ENCODE peak calls at places on chromosomes 3 and 15, in five cellular contexts. Y is astrocyte of the cerebellum, W is nephron progenitor cell, A is heart right ventricle, G is B cell. R is an unnamed sample.

GRCh38 chr3:14784087-14784596 is 34.6 kb upstream of the FGD5 start:
- DNase-seq in Y (no peak), W (no peak), A (no peak), G (no peak), R (no peak)

GRCh38 chr3:79651536-79652065 is 116.2 kb downstream of the ROBO1 start:
- DNase-seq in Y (peak; percentile 27), W (peak; percentile 70), A (no peak), G (no peak), R (no peak)

GRCh38 chr3:31959951-31960792 is 20.9 kb downstream of the OSBPL10 start:
- DNase-seq in Y (no peak), W (no peak), A (no peak), G (no peak), R (no peak)

GRCh38 chr15:92781925-92782453 is 118.1 kb upstream of the CHD2 start:
- DNase-seq in Y (no peak), W (no peak), A (no peak), G (no peak), R (no peak)

GRCh38 chr15:31079519-31079918 is 22.0 kb downstream of the TRPM1 start:
- DNase-seq in Y (no peak), W (no peak), A (no peak), G (no peak), R (peak; percentile 75)

GRCh38 chr3:134854285-134854684 is 59.2 kb downstream of the EPHB1 start:
- DNase-seq in Y (no peak), W (no peak), A (no peak), G (no peak), R (no peak)

GRCh38 chr3:19392146-19392545 is 243.8 kb downstream of the KCNH8 start:
- DNase-seq in Y (no peak), W (no peak), A (no peak), G (no peak), R (no peak)

GRCh38 chr3:77372018-77372417 is 332.1 kb downstream of the ROBO2 start:
- DNase-seq in Y (no peak), W (no peak), A (no peak), G (no peak), R (no peak)

GRCh38 chr3:62955126-62955525 is 79.9 kb upstream of the CADPS start:
- DNase-seq in Y (no peak), W (no peak), A (no peak), G (no peak), R (no peak)

GRCh38 chr3:181278468-181279238 is 289.1 kb upstream of the DNAJC19 start:
- DNase-seq in Y (no peak), W (no peak), A (no peak), G (peak; percentile 4), R (no peak)

GRCh38 chr3:30644615-30645014 is 38.2 kb downstream of the TGFBR2 start:
- DNase-seq in Y (no peak), W (no peak), A (no peak), G (peak; percentile 64), R (peak; percentile 85)

GRCh38 chr3:154090116-154090420 is 31.1 kb upstream of the ARHGEF26 start:
- DNase-seq in Y (no peak), W (no peak), A (no peak), G (no peak), R (no peak)

GRCh38 chr15:50686468-50687301 is at the start of gene TRPM7:
- DNase-seq in Y (peak; percentile 39), W (peak; percentile 84), A (peak; percentile 91), G (peak; percentile 97), R (peak; percentile 84)
- TF ChIP-seq CTCF in Y (no peak), W (no peak), A (no peak), G (no peak), R (peak; percentile 6)

GRCh38 chr15:42921049-42921731 is 612 bp upstream of the TTBK2 start:
- DNase-seq in Y (no peak), W (peak; percentile 11), A (peak; percentile 32), G (no peak), R (peak; percentile 17)
- TF ChIP-seq CTCF in Y (no peak), W (no peak), A (no peak), G (no peak), R (no peak)

GRCh38 chr3:27145719-27146118 is 223.5 kb downstream of the NEK10 start:
- DNase-seq in Y (no peak), W (no peak), A (no peak), G (no peak), R (no peak)

GRCh38 chr3:27138562-27138961 is 230.6 kb downstream of the NEK10 start:
- DNase-seq in Y (no peak), W (no peak), A (no peak), G (no peak), R (peak; percentile 40)

GRCh38 chr3:27146786-27147185 is 222.4 kb downstream of the NEK10 start:
- DNase-seq in Y (no peak), W (no peak), A (no peak), G (no peak), R (no peak)

GRCh38 chr3:27138005-27138404 is 231.2 kb downstream of the NEK10 start:
- DNase-seq in Y (no peak), W (no peak), A (no peak), G (no peak), R (no peak)

GRCh38 chr3:27141668-27142067 is 227.5 kb downstream of the NEK10 start:
- DNase-seq in Y (no peak), W (no peak), A (no peak), G (no peak), R (no peak)
- TF ChIP-seq CTCF in Y (no peak), W (no peak), A (no peak), G (no peak), R (peak; percentile 17)

GRCh38 chr3:183635431-183636220 is at the start of gene KLHL24:
- DNase-seq in Y (peak; percentile 85), W (peak; percentile 89), A (peak; percentile 92), G (peak; percentile 92), R (peak; percentile 89)
- TF ChIP-seq CTCF in Y (no peak), W (no peak), A (no peak), G (no peak), R (no peak)

DNA sequence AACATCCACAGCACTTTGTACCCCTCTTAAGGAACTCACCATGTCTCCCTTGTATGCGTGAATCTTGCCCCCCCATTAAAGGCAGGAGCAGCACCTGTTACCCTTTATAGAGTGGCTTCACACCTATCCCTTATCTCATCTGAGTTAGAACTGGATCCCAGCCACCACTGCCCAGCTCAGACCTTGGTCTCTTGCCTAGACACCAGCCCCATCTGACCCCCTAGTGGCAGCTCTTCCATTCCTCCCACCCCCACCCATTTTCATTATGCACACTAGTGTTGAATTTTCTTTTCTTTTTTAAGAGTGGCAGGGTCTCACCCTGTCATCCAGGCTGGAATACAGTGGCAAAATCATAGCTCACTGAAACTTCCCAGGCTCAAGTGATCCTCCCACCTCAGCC is 3.2 kb upstream of the ZFYVE19 start:
- DNase-seq in Y (no peak), W (no peak), A (no peak), G (no peak), R (no peak)
- TF ChIP-seq CTCF in Y (no peak), W (no peak), A (no peak), G (no peak), R (peak; percentile 3)

GRCh38 chr15:100166313-100166712 is 175.5 kb downstream of the ADAMTS17 start:
- DNase-seq in Y (no peak), W (no peak), A (no peak), G (no peak), R (no peak)

GRCh38 chr15:100159436-100159835 is 182.3 kb downstream of the ADAMTS17 start:
- DNase-seq in Y (no peak), W (no peak), A (no peak), G (no peak), R (no peak)

GRCh38 chr15:100160953-100161352 is 180.8 kb downstream of the ADAMTS17 start:
- DNase-seq in Y (no peak), W (no peak), A (no peak), G (no peak), R (no peak)

GRCh38 chr15:100167884-100168375 is 173.8 kb downstream of the ADAMTS17 start:
- DNase-seq in Y (no peak), W (no peak), A (peak; percentile 22), G (no peak), R (no peak)

DNA sequence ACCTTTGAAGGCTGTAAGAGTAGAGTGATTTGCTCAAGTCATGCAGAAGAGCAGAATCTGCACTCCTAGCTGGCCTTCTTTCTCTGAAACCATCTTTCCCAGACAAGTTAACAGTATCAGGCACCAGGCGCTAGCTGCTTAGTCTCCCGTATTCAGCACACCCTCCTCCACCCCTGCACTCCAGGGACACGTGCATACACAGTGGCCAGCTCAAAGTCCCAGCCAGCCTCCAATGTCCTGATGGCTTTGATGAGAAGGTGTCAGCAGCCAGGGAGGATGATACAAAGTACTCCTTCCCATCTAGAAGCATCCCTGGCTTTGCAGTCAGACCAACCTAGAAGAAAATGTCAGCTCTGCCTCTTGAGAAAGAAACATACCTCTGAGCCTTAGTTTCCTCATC is 177.8 kb downstream of the ADAMTS17 start:
- DNase-seq in Y (no peak), W (no peak), A (no peak), G (no peak), R (no peak)
- TF ChIP-seq CTCF in Y (no peak), W (no peak), A (no peak), G (no peak), R (no peak)

R was measured in AG10803.